ENCODE peak calls at places on chromosome 9, in four cellular contexts. V, K, J and I are unnamed samples.

GRCh38 chr9:136984464-136985026 is 1.8 kb downstream of the LCNL1 start:
- DNase-seq in V (no peak), K (no peak), J (no peak), I (no peak)

GRCh38 chr9:29691758-29692407 is 2118.6 kb upstream of the C9orf72 start:
- DNase-seq in V (no peak), K (peak; percentile 35), J (peak; percentile 21), I (no peak)

GRCh38 chr9:93825348-93826115 is 129.6 kb downstream of the BARX1 start:
- DNase-seq in V (no peak), K (no peak), J (no peak), I (no peak)

GRCh38 chr9:124809211-124809610 is 32.3 kb downstream of the OLFML2A start:
- DNase-seq in V (no peak), K (no peak), J (no peak), I (no peak)

GRCh38 chr9:123763910-123764588 is 165.9 kb downstream of the DENND1A start:
- DNase-seq in V (no peak), K (peak; percentile 60), J (no peak), I (no peak)

GRCh38 chr9:8895498-8896224 is 1096.1 kb upstream of the DMAC1 start:
- DNase-seq in V (no peak), K (peak; percentile 69), J (peak; percentile 31), I (no peak)

GRCh38 chr9:14207352-14207995 is 106.5 kb downstream of the NFIB start:
- DNase-seq in V (no peak), K (no peak), J (peak; percentile 3), I (no peak)

GRCh38 chr9:99699386-99699785 is 122.3 kb upstream of the NR4A3 start:
- DNase-seq in V (no peak), K (no peak), J (no peak), I (no peak)

GRCh38 chr9:20186231-20186630 is 397.4 kb upstream of the SLC24A2 start:
- DNase-seq in V (no peak), K (no peak), J (no peak), I (no peak)

GRCh38 chr9:100589582-100589981 is 11.7 kb downstream of the CAVIN4 start:
- DNase-seq in V (no peak), K (peak; percentile 68), J (no peak), I (no peak)

GRCh38 chr9:137294091-137294683 is 7.9 kb downstream of the NRARP start:
- DNase-seq in V (no peak), K (peak; percentile 40), J (peak; percentile 60), I (no peak)

GRCh38 chr9:35882996-35883395 is 12.8 kb upstream of the OR13J1 start:
- DNase-seq in V (no peak), K (no peak), J (no peak), I (no peak)

GRCh38 chr9:89419978-89420394 is 77.9 kb downstream of the SEMA4D start:
- DNase-seq in V (no peak), K (no peak), J (peak; percentile 68), I (no peak)

GRCh38 chr9:112572416-112572815 is 85.8 kb downstream of the KIAA1958 start:
- DNase-seq in V (no peak), K (no peak), J (peak; percentile 6), I (no peak)

GRCh38 chr9:131809941-131810344 is 70.1 kb upstream of the RAPGEF1 start:
- DNase-seq in V (no peak), K (peak; percentile 40), J (no peak), I (no peak)

GRCh38 chr9:4334439-4334838 is 34.6 kb upstream of the GLIS3 start:
- DNase-seq in V (no peak), K (peak; percentile 34), J (no peak), I (no peak)

GRCh38 chr9:80382523-80382922 is 810.8 kb downstream of the TLE4 start:
- DNase-seq in V (no peak), K (no peak), J (no peak), I (no peak)

GRCh38 chr9:75120661-75121060 is 32.3 kb downstream of the OSTF1 start:
- DNase-seq in V (no peak), K (no peak), J (no peak), I (no peak)

GRCh38 chr9:111759762-111760639 is 34.7 kb downstream of the SHOC1 start:
- DNase-seq in V (peak; percentile 21), K (peak; percentile 90), J (peak; percentile 83), I (peak; percentile 67)

GRCh38 chr9:94011134-94011533 is 56.0 kb upstream of the BARX1 start:
- DNase-seq in V (peak; percentile 34), K (peak; percentile 14), J (no peak), I (no peak)

GRCh38 chr9:105455836-105456475 is 8.1 kb downstream of the FSD1L start:
- DNase-seq in V (no peak), K (no peak), J (no peak), I (no peak)

GRCh38 chr9:126514037-126514821 is 99.5 kb upstream of the LMX1B start:
- DNase-seq in V (peak; percentile 61), K (no peak), J (no peak), I (no peak)

GRCh38 chr9:21506910-21507795 is 25.0 kb upstream of the IFNE start:
- DNase-seq in V (no peak), K (peak; percentile 85), J (no peak), I (no peak)

GRCh38 chr9:123724211-123724831 is 205.6 kb downstream of the DENND1A start:
- DNase-seq in V (no peak), K (peak; percentile 50), J (peak; percentile 27), I (no peak)

GRCh38 chr9:124855566-124855943 is 2.3 kb downstream of the WDR38 start:
- DNase-seq in V (no peak), K (no peak), J (no peak), I (no peak)

GRCh38 chr9:129459550-129460322 is 161.2 kb downstream of the C9orf50 start:
- DNase-seq in V (no peak), K (no peak), J (no peak), I (no peak)

GRCh38 chr9:14205463-14205862 is 108.5 kb downstream of the NFIB start:
- DNase-seq in V (no peak), K (peak; percentile 70), J (no peak), I (no peak)

GRCh38 chr9:39588056-39588814 is 232.8 kb downstream of the SPATA31A1 start:
- DNase-seq in V (no peak), K (no peak), J (no peak), I (no peak)

GRCh38 chr9:37529111-37529510 is 43.4 kb downstream of the POLR1E start:
- DNase-seq in V (no peak), K (peak; percentile 7), J (peak; percentile 65), I (peak; percentile 79)

GRCh38 chr9:137053944-137054931 is at the start of gene ENTPD2:
- DNase-seq in V (no peak), K (no peak), J (no peak), I (no peak)

GRCh38 chr9:133359420-133360175 is 3.2 kb downstream of the SURF2 start:
- DNase-seq in V (no peak), K (no peak), J (no peak), I (no peak)

GRCh38 chr9:72349240-72349639 is 15.8 kb downstream of the ZFAND5 start:
- DNase-seq in V (no peak), K (no peak), J (no peak), I (no peak)

GRCh38 chr9:135702002-135702721 is at the start of gene KCNT1:
- DNase-seq in V (peak; percentile 45), K (peak; percentile 27), J (peak; percentile 15), I (no peak)

GRCh38 chr9:14372437-14373318 is 58.7 kb upstream of the NFIB start:
- DNase-seq in V (peak; percentile 40), K (peak; percentile 73), J (no peak), I (no peak)

GRCh38 chr9:85743290-85744128 is 1.8 kb upstream of the AGTPBP1 start:
- DNase-seq in V (no peak), K (peak; percentile 91), J (no peak), I (no peak)

GRCh38 chr9:137247916-137248175 is 3.2 kb upstream of the STPG3 start:
- DNase-seq in V (no peak), K (no peak), J (no peak), I (no peak)

GRCh38 chr9:19231126-19232035 is 888 bp downstream of the DENND4C start:
- DNase-seq in V (no peak), K (peak; percentile 15), J (peak; percentile 37), I (no peak)

GRCh38 chr9:98215821-98216220 is 23.4 kb upstream of the CORO2A start:
- DNase-seq in V (no peak), K (no peak), J (peak; percentile 45), I (no peak)
- TF ChIP-seq CTCF in V (peak; percentile 3), K (peak; percentile 64), J (peak; percentile 38), I (peak; percentile 47)

GRCh38 chr9:115117999-115118470 is at the start of gene TNC:
- DNase-seq in V (peak; percentile 74), K (peak; percentile 92), J (no peak), I (no peak)
- H3K4me3 ChIP-seq in V (peak within 1 kb of the TSS; percentile 40), K (peak within 1 kb of the TSS; percentile 58), J (no peak within 1 kb of the TSS), I (no peak within 1 kb of the TSS)

DNA sequence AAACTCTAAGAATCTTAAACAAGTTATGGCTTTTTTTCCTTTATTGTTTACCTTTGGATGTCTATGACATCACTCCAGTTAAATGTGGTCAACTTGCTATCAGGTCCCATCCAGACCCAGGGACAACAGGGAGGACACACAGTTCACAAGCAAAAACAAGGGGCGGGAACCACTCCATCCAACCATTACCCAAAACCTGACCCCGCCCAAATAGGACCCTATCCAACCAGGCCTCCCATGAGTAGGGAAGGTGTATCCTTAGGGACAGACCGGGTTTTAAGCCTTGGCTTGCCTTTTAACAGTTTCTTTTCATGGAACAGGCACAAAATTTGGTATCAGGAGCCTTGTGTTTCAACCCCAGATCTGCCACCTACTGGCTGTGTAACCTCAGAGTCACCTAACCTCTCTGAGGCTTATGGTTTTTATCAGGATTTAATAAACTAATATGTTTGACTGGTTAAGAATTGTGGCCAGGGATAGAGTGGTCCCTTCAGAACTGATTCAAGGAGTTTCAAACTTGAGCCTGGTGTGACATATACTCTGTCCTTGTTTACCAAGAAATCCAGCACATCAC is 127.7 kb upstream of the RAD23B start:
- DNase-seq in V (no peak), K (no peak), J (no peak), I (no peak)
- TF ChIP-seq CTCF in V (no peak), K (peak; percentile 19), J (no peak), I (peak; percentile 16)

GRCh38 chr9:113993838-113994540 is 84.1 kb downstream of the AMBP start:
- DNase-seq in V (peak; percentile 62), K (peak; percentile 73), J (no peak), I (no peak)
- H3K4me3 ChIP-seq in V (no peak overlapping the region), K (no peak overlapping the region), J (no peak overlapping the region), I (no peak overlapping the region)